ENCODE peak calls at places on chromosomes 5 and 9, in eight cellular contexts. One of them, this sample, is unnamed.

GRCh38 chr5:32298056-32298420 is 14.7 kb downstream of the MTMR12 start:
- DNase-seq in tibial artery: no peak
- DNase-seq in fibroblast of the aortic adventitia: no peak
- DNase-seq in fibroblast of lung: no peak
- DNase-seq in CD4-positive, alpha-beta T cell: no peak
- DNase-seq in astrocyte of the cerebellum: no peak
- DNase-seq in foreskin fibroblast: no peak
- DNase-seq in heart right ventricle: no peak
- DNase-seq in this sample: peak

GRCh38 chr5:142725231-142726187 is 39.6 kb upstream of the FGF1 start:
- DNase-seq in tibial artery: no peak
- DNase-seq in fibroblast of the aortic adventitia: peak
- DNase-seq in fibroblast of lung: no peak
- DNase-seq in CD4-positive, alpha-beta T cell: no peak
- DNase-seq in astrocyte of the cerebellum: no peak
- DNase-seq in foreskin fibroblast: peak
- DNase-seq in heart right ventricle: no peak
- DNase-seq in this sample: peak

GRCh38 chr9:30935730-30936129 is 1448.7 kb upstream of the ACO1 start:
- DNase-seq in tibial artery: no peak
- DNase-seq in fibroblast of the aortic adventitia: no peak
- DNase-seq in fibroblast of lung: no peak
- DNase-seq in CD4-positive, alpha-beta T cell: no peak
- DNase-seq in astrocyte of the cerebellum: no peak
- DNase-seq in foreskin fibroblast: no peak
- DNase-seq in heart right ventricle: no peak
- DNase-seq in this sample: no peak

GRCh38 chr5:152631217-152631616 is 226.1 kb upstream of the NMUR2 start:
- DNase-seq in tibial artery: no peak
- DNase-seq in fibroblast of the aortic adventitia: no peak
- DNase-seq in fibroblast of lung: no peak
- DNase-seq in CD4-positive, alpha-beta T cell: no peak
- DNase-seq in astrocyte of the cerebellum: no peak
- DNase-seq in foreskin fibroblast: no peak
- DNase-seq in heart right ventricle: no peak
- DNase-seq in this sample: no peak

GRCh38 chr9:125908138-125908537 is 161.0 kb downstream of the PBX3 start:
- DNase-seq in tibial artery: no peak
- DNase-seq in fibroblast of the aortic adventitia: no peak
- DNase-seq in fibroblast of lung: peak
- DNase-seq in CD4-positive, alpha-beta T cell: no peak
- DNase-seq in astrocyte of the cerebellum: no peak
- DNase-seq in foreskin fibroblast: no peak
- DNase-seq in heart right ventricle: no peak
- DNase-seq in this sample: no peak

GRCh38 chr5:87115839-87116364 is 151.8 kb upstream of the RASA1 start:
- DNase-seq in tibial artery: no peak
- DNase-seq in fibroblast of the aortic adventitia: no peak
- DNase-seq in fibroblast of lung: no peak
- DNase-seq in CD4-positive, alpha-beta T cell: no peak
- DNase-seq in astrocyte of the cerebellum: no peak
- DNase-seq in foreskin fibroblast: no peak
- DNase-seq in heart right ventricle: no peak
- DNase-seq in this sample: no peak

GRCh38 chr5:77168884-77169254 is 41.6 kb upstream of the PDE8B start:
- DNase-seq in tibial artery: no peak
- DNase-seq in fibroblast of the aortic adventitia: no peak
- DNase-seq in fibroblast of lung: no peak
- DNase-seq in CD4-positive, alpha-beta T cell: no peak
- DNase-seq in astrocyte of the cerebellum: no peak
- DNase-seq in foreskin fibroblast: no peak
- DNase-seq in heart right ventricle: no peak
- DNase-seq in this sample: no peak

GRCh38 chr5:80736730-80737129 is 81.9 kb upstream of the DHFR start:
- DNase-seq in tibial artery: no peak
- DNase-seq in fibroblast of the aortic adventitia: no peak
- DNase-seq in fibroblast of lung: peak
- DNase-seq in CD4-positive, alpha-beta T cell: no peak
- DNase-seq in astrocyte of the cerebellum: no peak
- DNase-seq in foreskin fibroblast: no peak
- DNase-seq in heart right ventricle: no peak
- DNase-seq in this sample: no peak

GRCh38 chr5:77418601-77419591 is 73.2 kb downstream of the WDR41 start:
- DNase-seq in tibial artery: no peak
- DNase-seq in fibroblast of the aortic adventitia: no peak
- DNase-seq in fibroblast of lung: peak
- DNase-seq in CD4-positive, alpha-beta T cell: no peak
- DNase-seq in astrocyte of the cerebellum: no peak
- DNase-seq in foreskin fibroblast: peak
- DNase-seq in heart right ventricle: no peak
- DNase-seq in this sample: peak

GRCh38 chr5:109335114-109335513 is 74.7 kb downstream of the PJA2 start:
- DNase-seq in tibial artery: no peak
- DNase-seq in fibroblast of the aortic adventitia: no peak
- DNase-seq in fibroblast of lung: no peak
- DNase-seq in CD4-positive, alpha-beta T cell: no peak
- DNase-seq in astrocyte of the cerebellum: no peak
- DNase-seq in foreskin fibroblast: no peak
- DNase-seq in heart right ventricle: no peak
- DNase-seq in this sample: no peak

GRCh38 chr9:128420060-128420650 is 502 bp upstream of the CERCAM start:
- DNase-seq in tibial artery: peak
- DNase-seq in fibroblast of the aortic adventitia: peak
- DNase-seq in fibroblast of lung: peak
- DNase-seq in CD4-positive, alpha-beta T cell: peak
- DNase-seq in astrocyte of the cerebellum: no peak
- DNase-seq in foreskin fibroblast: peak
- DNase-seq in heart right ventricle: peak
- DNase-seq in this sample: peak

GRCh38 chr5:134510970-134511795 is 14.3 kb upstream of the JADE2 start:
- DNase-seq in tibial artery: no peak
- DNase-seq in fibroblast of the aortic adventitia: peak
- DNase-seq in fibroblast of lung: peak
- DNase-seq in CD4-positive, alpha-beta T cell: no peak
- DNase-seq in astrocyte of the cerebellum: no peak
- DNase-seq in foreskin fibroblast: peak
- DNase-seq in heart right ventricle: no peak
- DNase-seq in this sample: no peak

GRCh38 chr5:67052034-67052433 is 144.6 kb downstream of the CD180 start:
- DNase-seq in tibial artery: no peak
- DNase-seq in fibroblast of the aortic adventitia: no peak
- DNase-seq in fibroblast of lung: no peak
- DNase-seq in CD4-positive, alpha-beta T cell: no peak
- DNase-seq in astrocyte of the cerebellum: no peak
- DNase-seq in foreskin fibroblast: no peak
- DNase-seq in heart right ventricle: no peak
- DNase-seq in this sample: no peak

GRCh38 chr5:67050125-67050524 is 146.5 kb downstream of the CD180 start:
- DNase-seq in tibial artery: no peak
- DNase-seq in fibroblast of the aortic adventitia: no peak
- DNase-seq in fibroblast of lung: no peak
- DNase-seq in CD4-positive, alpha-beta T cell: no peak
- DNase-seq in astrocyte of the cerebellum: no peak
- DNase-seq in foreskin fibroblast: no peak
- DNase-seq in heart right ventricle: no peak
- DNase-seq in this sample: no peak

GRCh38 chr5:67051164-67051563 is 145.4 kb downstream of the CD180 start:
- DNase-seq in tibial artery: no peak
- DNase-seq in fibroblast of the aortic adventitia: no peak
- DNase-seq in fibroblast of lung: no peak
- DNase-seq in CD4-positive, alpha-beta T cell: no peak
- DNase-seq in astrocyte of the cerebellum: no peak
- DNase-seq in foreskin fibroblast: no peak
- DNase-seq in heart right ventricle: no peak
- DNase-seq in this sample: no peak

GRCh38 chr5:67050635-67051034 is 146.0 kb downstream of the CD180 start:
- DNase-seq in tibial artery: no peak
- DNase-seq in fibroblast of the aortic adventitia: no peak
- DNase-seq in fibroblast of lung: no peak
- DNase-seq in CD4-positive, alpha-beta T cell: no peak
- DNase-seq in astrocyte of the cerebellum: no peak
- DNase-seq in foreskin fibroblast: no peak
- DNase-seq in heart right ventricle: no peak
- DNase-seq in this sample: no peak

GRCh38 chr5:67053229-67053628 is 143.4 kb downstream of the CD180 start:
- DNase-seq in tibial artery: no peak
- DNase-seq in fibroblast of the aortic adventitia: no peak
- DNase-seq in fibroblast of lung: no peak
- DNase-seq in CD4-positive, alpha-beta T cell: no peak
- DNase-seq in astrocyte of the cerebellum: no peak
- DNase-seq in foreskin fibroblast: no peak
- DNase-seq in heart right ventricle: no peak
- DNase-seq in this sample: no peak
- TF ChIP-seq CTCF in tibial artery: no peak
- TF ChIP-seq CTCF in fibroblast of the aortic adventitia: no peak
- TF ChIP-seq CTCF in fibroblast of lung: no peak
- TF ChIP-seq CTCF in CD4-positive, alpha-beta T cell: no peak
- TF ChIP-seq CTCF in astrocyte of the cerebellum: no peak
- TF ChIP-seq CTCF in foreskin fibroblast: no peak
- TF ChIP-seq CTCF in heart right ventricle: no peak
- TF ChIP-seq CTCF in this sample: no peak

GRCh38 chr9:108855529-108855886 is 278 bp downstream of the ACTL7B start:
- DNase-seq in tibial artery: no peak
- DNase-seq in fibroblast of the aortic adventitia: no peak
- DNase-seq in fibroblast of lung: no peak
- DNase-seq in CD4-positive, alpha-beta T cell: no peak
- DNase-seq in astrocyte of the cerebellum: no peak
- DNase-seq in foreskin fibroblast: no peak
- DNase-seq in heart right ventricle: no peak
- DNase-seq in this sample: no peak

GRCh38 chr9:108852089-108852488 is 3.7 kb downstream of the ACTL7B start:
- DNase-seq in tibial artery: no peak
- DNase-seq in fibroblast of the aortic adventitia: no peak
- DNase-seq in fibroblast of lung: no peak
- DNase-seq in CD4-positive, alpha-beta T cell: no peak
- DNase-seq in astrocyte of the cerebellum: no peak
- DNase-seq in foreskin fibroblast: no peak
- DNase-seq in heart right ventricle: no peak
- DNase-seq in this sample: no peak

GRCh38 chr9:108854641-108855528 is 901 bp downstream of the ACTL7B start:
- DNase-seq in tibial artery: no peak
- DNase-seq in fibroblast of the aortic adventitia: no peak
- DNase-seq in fibroblast of lung: no peak
- DNase-seq in CD4-positive, alpha-beta T cell: no peak
- DNase-seq in astrocyte of the cerebellum: no peak
- DNase-seq in foreskin fibroblast: no peak
- DNase-seq in heart right ventricle: no peak
- DNase-seq in this sample: no peak

GRCh38 chr9:108855888-108856287 is at the start of gene ACTL7B:
- DNase-seq in tibial artery: no peak
- DNase-seq in fibroblast of the aortic adventitia: no peak
- DNase-seq in fibroblast of lung: no peak
- DNase-seq in CD4-positive, alpha-beta T cell: no peak
- DNase-seq in astrocyte of the cerebellum: no peak
- DNase-seq in foreskin fibroblast: no peak
- DNase-seq in heart right ventricle: no peak
- DNase-seq in this sample: peak

GRCh38 chr9:108854094-108854493 is 1.7 kb downstream of the ACTL7B start:
- DNase-seq in tibial artery: no peak
- DNase-seq in fibroblast of the aortic adventitia: no peak
- DNase-seq in fibroblast of lung: no peak
- DNase-seq in CD4-positive, alpha-beta T cell: no peak
- DNase-seq in astrocyte of the cerebellum: no peak
- DNase-seq in foreskin fibroblast: no peak
- DNase-seq in heart right ventricle: no peak
- DNase-seq in this sample: no peak
- TF ChIP-seq CTCF in tibial artery: no peak
- TF ChIP-seq CTCF in fibroblast of the aortic adventitia: no peak
- TF ChIP-seq CTCF in fibroblast of lung: no peak
- TF ChIP-seq CTCF in CD4-positive, alpha-beta T cell: no peak
- TF ChIP-seq CTCF in astrocyte of the cerebellum: no peak
- TF ChIP-seq CTCF in foreskin fibroblast: no peak
- TF ChIP-seq CTCF in heart right ventricle: no peak
- TF ChIP-seq CTCF in this sample: no peak

DNA sequence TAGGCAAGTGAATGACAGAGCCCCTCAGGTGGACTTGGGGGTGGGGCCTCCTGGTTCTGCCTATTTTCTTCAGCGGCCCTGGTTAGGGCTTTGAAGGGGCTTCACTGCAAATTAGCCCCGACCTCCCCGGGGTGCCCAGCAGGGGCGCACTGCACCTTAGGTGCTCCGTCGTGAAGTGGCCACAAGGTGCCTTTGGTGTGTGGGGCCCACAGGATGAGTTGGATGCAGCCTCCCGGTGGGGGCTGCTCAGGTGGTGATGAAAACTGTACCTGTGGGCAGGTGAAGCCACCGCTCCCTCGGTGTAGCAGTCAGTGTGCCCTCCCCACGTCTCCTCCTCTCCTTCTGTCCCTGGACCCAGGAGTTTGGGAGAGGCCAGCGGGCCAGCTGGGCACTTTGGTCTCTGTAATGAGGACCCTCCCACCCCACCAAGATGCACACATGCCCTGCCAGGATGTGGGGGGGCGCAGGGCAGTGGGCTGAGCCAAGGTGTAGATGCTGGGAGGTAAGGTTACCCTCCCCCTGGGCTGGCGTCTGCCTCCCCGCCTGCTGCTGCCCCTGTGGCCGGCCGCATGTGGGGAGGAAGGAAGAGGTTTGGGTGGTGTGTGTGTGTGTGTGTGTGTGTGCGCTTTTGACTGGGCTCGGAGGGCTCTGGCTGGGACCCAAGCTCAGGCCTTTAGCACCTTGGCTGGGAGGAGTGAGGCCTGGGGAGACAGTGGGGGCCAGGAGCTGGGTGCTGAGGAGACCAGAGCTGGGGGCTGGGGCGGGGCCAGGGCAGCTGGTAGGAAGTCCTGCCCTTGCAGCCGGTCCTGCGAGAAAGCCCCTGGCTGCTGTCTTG is 55.6 kb downstream of the RXRA start:
- DNase-seq in tibial artery: no peak
- DNase-seq in fibroblast of the aortic adventitia: no peak
- DNase-seq in fibroblast of lung: peak
- DNase-seq in CD4-positive, alpha-beta T cell: peak
- DNase-seq in astrocyte of the cerebellum: no peak
- DNase-seq in foreskin fibroblast: no peak
- DNase-seq in heart right ventricle: peak
- DNase-seq in this sample: no peak
- TF ChIP-seq CTCF in tibial artery: no peak
- TF ChIP-seq CTCF in fibroblast of the aortic adventitia: no peak
- TF ChIP-seq CTCF in fibroblast of lung: no peak
- TF ChIP-seq CTCF in CD4-positive, alpha-beta T cell: peak
- TF ChIP-seq CTCF in astrocyte of the cerebellum: no peak
- TF ChIP-seq CTCF in foreskin fibroblast: no peak
- TF ChIP-seq CTCF in heart right ventricle: no peak
- TF ChIP-seq CTCF in this sample: peak

DNA sequence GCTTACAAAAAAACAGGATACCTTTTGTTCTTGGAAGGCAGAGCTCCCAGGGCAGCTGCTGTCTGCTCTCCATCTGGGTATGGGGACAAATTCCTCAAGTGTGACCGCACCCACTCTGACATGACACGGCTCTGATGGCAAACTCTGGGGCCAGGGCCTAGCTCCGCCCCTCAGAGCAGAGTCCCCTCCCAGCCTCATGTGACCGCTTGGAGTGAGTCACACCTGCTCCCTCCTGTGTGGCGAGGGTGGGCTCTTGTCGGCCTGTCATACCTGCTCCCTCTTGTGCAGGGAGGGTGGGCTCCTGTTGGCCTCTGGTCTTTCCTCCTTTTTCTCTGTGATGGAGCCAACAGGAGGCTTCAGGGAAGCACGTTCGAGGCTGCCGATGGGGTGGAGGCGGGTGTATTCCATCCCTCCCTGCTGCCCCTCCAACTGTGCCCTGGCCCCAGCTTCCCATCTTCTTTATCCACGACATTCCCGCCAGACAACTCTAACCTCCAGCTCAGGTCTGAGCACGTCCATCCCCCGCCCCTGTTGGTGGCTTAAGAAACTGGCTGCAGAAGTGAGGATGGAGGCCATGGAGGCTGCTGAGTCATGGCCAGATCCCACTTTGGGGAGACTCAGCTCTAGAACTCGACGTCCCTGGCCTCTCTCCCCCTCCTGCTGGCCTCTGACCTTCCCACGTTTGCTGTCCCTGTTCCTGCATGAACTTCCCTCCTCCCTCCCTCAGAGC is 65.3 kb downstream of the OLFM1 start:
- DNase-seq in tibial artery: no peak
- DNase-seq in fibroblast of the aortic adventitia: no peak
- DNase-seq in fibroblast of lung: no peak
- DNase-seq in CD4-positive, alpha-beta T cell: no peak
- DNase-seq in astrocyte of the cerebellum: no peak
- DNase-seq in foreskin fibroblast: no peak
- DNase-seq in heart right ventricle: no peak
- DNase-seq in this sample: no peak
- TF ChIP-seq CTCF in tibial artery: no peak
- TF ChIP-seq CTCF in fibroblast of the aortic adventitia: no peak
- TF ChIP-seq CTCF in fibroblast of lung: no peak
- TF ChIP-seq CTCF in CD4-positive, alpha-beta T cell: no peak
- TF ChIP-seq CTCF in astrocyte of the cerebellum: no peak
- TF ChIP-seq CTCF in foreskin fibroblast: no peak
- TF ChIP-seq CTCF in heart right ventricle: no peak
- TF ChIP-seq CTCF in this sample: no peak